ENCODE peak calls at places on chromosomes 6 and 20, in seven cellular contexts. One of them, this sample, is unnamed.

GRCh38 chr6:136440187-136440582 is 110.0 kb downstream of the MAP7 start:
- DNase-seq in PC-3: no peak
- DNase-seq in NAMALWA: no peak
- DNase-seq in NCI-H1105: no peak
- DNase-seq in NCI-H748 treated with DMSO at 0.1 percent for 48 hours: no peak
- DNase-seq in cardiac muscle cell: no peak
- DNase-seq in activated CD4-positive, alpha-beta T cell treated with anti-CD3 and anti-CD28 coated beads, Interleukin-2, amount 50 U/mL, for 1 hour: no peak
- DNase-seq in this sample: no peak

GRCh38 chr6:168247456-168248147 is 72.0 kb downstream of the DACT2 start:
- DNase-seq in NAMALWA: no peak
- DNase-seq in activated CD4-positive, alpha-beta T cell treated with anti-CD3 and anti-CD28 coated beads, Interleukin-2, amount 50 U/mL, for 1 hour: no peak
- DNase-seq in PC-3: no peak
- DNase-seq in NCI-H748 treated with DMSO at 0.1 percent for 48 hours: peak
- DNase-seq in cardiac muscle cell: peak
- DNase-seq in NCI-H1105: peak
- DNase-seq in this sample: peak

GRCh38 chr6:163839296-163839695 is 424.8 kb downstream of the QKI start:
- DNase-seq in NCI-H748 treated with DMSO at 0.1 percent for 48 hours: no peak
- DNase-seq in cardiac muscle cell: no peak
- DNase-seq in PC-3: no peak
- DNase-seq in NCI-H1105: no peak
- DNase-seq in activated CD4-positive, alpha-beta T cell treated with anti-CD3 and anti-CD28 coated beads, Interleukin-2, amount 50 U/mL, for 1 hour: no peak
- DNase-seq in NAMALWA: no peak
- DNase-seq in this sample: no peak

GRCh38 chr6:48757661-48758060 is 646.7 kb upstream of the PTCHD4 start:
- DNase-seq in NCI-H1105: no peak
- DNase-seq in NAMALWA: no peak
- DNase-seq in cardiac muscle cell: no peak
- DNase-seq in NCI-H748 treated with DMSO at 0.1 percent for 48 hours: no peak
- DNase-seq in activated CD4-positive, alpha-beta T cell treated with anti-CD3 and anti-CD28 coated beads, Interleukin-2, amount 50 U/mL, for 1 hour: no peak
- DNase-seq in PC-3: peak
- DNase-seq in this sample: no peak

GRCh38 chr20:9919271-9920014 is 80.6 kb upstream of the PAK5 start:
- DNase-seq in NCI-H1105: no peak
- DNase-seq in PC-3: no peak
- DNase-seq in NCI-H748 treated with DMSO at 0.1 percent for 48 hours: no peak
- DNase-seq in activated CD4-positive, alpha-beta T cell treated with anti-CD3 and anti-CD28 coated beads, Interleukin-2, amount 50 U/mL, for 1 hour: no peak
- DNase-seq in cardiac muscle cell: no peak
- DNase-seq in NAMALWA: no peak
- DNase-seq in this sample: no peak

GRCh38 chr6:170056329-170056728 is 234.5 kb downstream of the DLL1 start:
- DNase-seq in NCI-H1105: no peak
- DNase-seq in activated CD4-positive, alpha-beta T cell treated with anti-CD3 and anti-CD28 coated beads, Interleukin-2, amount 50 U/mL, for 1 hour: no peak
- DNase-seq in PC-3: no peak
- DNase-seq in NCI-H748 treated with DMSO at 0.1 percent for 48 hours: no peak
- DNase-seq in cardiac muscle cell: no peak
- DNase-seq in NAMALWA: no peak
- DNase-seq in this sample: no peak

GRCh38 chr6:53107091-53107490 is 41.5 kb downstream of the GCM1 start:
- DNase-seq in NCI-H1105: no peak
- DNase-seq in activated CD4-positive, alpha-beta T cell treated with anti-CD3 and anti-CD28 coated beads, Interleukin-2, amount 50 U/mL, for 1 hour: no peak
- DNase-seq in cardiac muscle cell: peak
- DNase-seq in NCI-H748 treated with DMSO at 0.1 percent for 48 hours: no peak
- DNase-seq in PC-3: peak
- DNase-seq in NAMALWA: no peak
- DNase-seq in this sample: no peak

GRCh38 chr20:805713-806112 is 27.8 kb upstream of the FAM110A start:
- DNase-seq in NAMALWA: peak
- DNase-seq in activated CD4-positive, alpha-beta T cell treated with anti-CD3 and anti-CD28 coated beads, Interleukin-2, amount 50 U/mL, for 1 hour: no peak
- DNase-seq in NCI-H748 treated with DMSO at 0.1 percent for 48 hours: no peak
- DNase-seq in PC-3: peak
- DNase-seq in cardiac muscle cell: no peak
- DNase-seq in NCI-H1105: no peak
- DNase-seq in this sample: no peak

GRCh38 chr20:46484954-46485353 is 28.4 kb downstream of the ZNF334 start:
- DNase-seq in cardiac muscle cell: no peak
- DNase-seq in NCI-H748 treated with DMSO at 0.1 percent for 48 hours: no peak
- DNase-seq in PC-3: no peak
- DNase-seq in NAMALWA: no peak
- DNase-seq in NCI-H1105: no peak
- DNase-seq in activated CD4-positive, alpha-beta T cell treated with anti-CD3 and anti-CD28 coated beads, Interleukin-2, amount 50 U/mL, for 1 hour: no peak
- DNase-seq in this sample: no peak

GRCh38 chr6:142940487-142940886 is 4.5 kb downstream of the HIVEP2 start:
- DNase-seq in PC-3: no peak
- DNase-seq in NCI-H748 treated with DMSO at 0.1 percent for 48 hours: no peak
- DNase-seq in NCI-H1105: no peak
- DNase-seq in NAMALWA: no peak
- DNase-seq in cardiac muscle cell: peak
- DNase-seq in activated CD4-positive, alpha-beta T cell treated with anti-CD3 and anti-CD28 coated beads, Interleukin-2, amount 50 U/mL, for 1 hour: no peak
- DNase-seq in this sample: no peak

GRCh38 chr6:166768761-166769160 is 141.7 kb upstream of the RPS6KA2 start:
- DNase-seq in NCI-H748 treated with DMSO at 0.1 percent for 48 hours: no peak
- DNase-seq in PC-3: no peak
- DNase-seq in NAMALWA: no peak
- DNase-seq in activated CD4-positive, alpha-beta T cell treated with anti-CD3 and anti-CD28 coated beads, Interleukin-2, amount 50 U/mL, for 1 hour: no peak
- DNase-seq in cardiac muscle cell: no peak
- DNase-seq in NCI-H1105: no peak
- DNase-seq in this sample: no peak

GRCh38 chr6:34393191-34393967 is 910 bp upstream of the NUDT3 start:
- DNase-seq in NCI-H748 treated with DMSO at 0.1 percent for 48 hours: peak
- DNase-seq in activated CD4-positive, alpha-beta T cell treated with anti-CD3 and anti-CD28 coated beads, Interleukin-2, amount 50 U/mL, for 1 hour: no peak
- DNase-seq in cardiac muscle cell: no peak
- DNase-seq in NCI-H1105: no peak
- DNase-seq in NAMALWA: peak
- DNase-seq in PC-3: peak
- DNase-seq in this sample: no peak

GRCh38 chr6:136527831-136528230 is 22.4 kb downstream of the MAP7 start:
- DNase-seq in NCI-H1105: no peak
- DNase-seq in activated CD4-positive, alpha-beta T cell treated with anti-CD3 and anti-CD28 coated beads, Interleukin-2, amount 50 U/mL, for 1 hour: no peak
- DNase-seq in PC-3: peak
- DNase-seq in NAMALWA: no peak
- DNase-seq in NCI-H748 treated with DMSO at 0.1 percent for 48 hours: no peak
- DNase-seq in cardiac muscle cell: no peak
- DNase-seq in this sample: no peak

GRCh38 chr20:44442298-44443070 is 33.2 kb upstream of the TTPAL start:
- DNase-seq in activated CD4-positive, alpha-beta T cell treated with anti-CD3 and anti-CD28 coated beads, Interleukin-2, amount 50 U/mL, for 1 hour: no peak
- DNase-seq in PC-3: no peak
- DNase-seq in NCI-H1105: no peak
- DNase-seq in cardiac muscle cell: no peak
- DNase-seq in NCI-H748 treated with DMSO at 0.1 percent for 48 hours: no peak
- DNase-seq in NAMALWA: no peak
- DNase-seq in this sample: no peak

GRCh38 chr6:1388081-1388926 is 1.1 kb upstream of the FOXF2 start:
- DNase-seq in activated CD4-positive, alpha-beta T cell treated with anti-CD3 and anti-CD28 coated beads, Interleukin-2, amount 50 U/mL, for 1 hour: no peak
- DNase-seq in NCI-H748 treated with DMSO at 0.1 percent for 48 hours: no peak
- DNase-seq in PC-3: no peak
- DNase-seq in cardiac muscle cell: no peak
- DNase-seq in NAMALWA: no peak
- DNase-seq in NCI-H1105: no peak
- DNase-seq in this sample: no peak

GRCh38 chr6:112579601-112580000 is 232.5 kb downstream of the RFPL4B start:
- DNase-seq in activated CD4-positive, alpha-beta T cell treated with anti-CD3 and anti-CD28 coated beads, Interleukin-2, amount 50 U/mL, for 1 hour: no peak
- DNase-seq in NCI-H748 treated with DMSO at 0.1 percent for 48 hours: no peak
- DNase-seq in PC-3: peak
- DNase-seq in NAMALWA: no peak
- DNase-seq in NCI-H1105: no peak
- DNase-seq in cardiac muscle cell: no peak
- DNase-seq in this sample: no peak

GRCh38 chr6:37657117-37657886 is 40.4 kb downstream of the MDGA1 start:
- DNase-seq in NAMALWA: no peak
- DNase-seq in PC-3: peak
- DNase-seq in cardiac muscle cell: no peak
- DNase-seq in NCI-H748 treated with DMSO at 0.1 percent for 48 hours: no peak
- DNase-seq in NCI-H1105: no peak
- DNase-seq in activated CD4-positive, alpha-beta T cell treated with anti-CD3 and anti-CD28 coated beads, Interleukin-2, amount 50 U/mL, for 1 hour: no peak
- DNase-seq in this sample: no peak

GRCh38 chr20:64099880-64100565 is 7.3 kb downstream of the NPBWR2 start:
- DNase-seq in PC-3: no peak
- DNase-seq in NCI-H748 treated with DMSO at 0.1 percent for 48 hours: no peak
- DNase-seq in NAMALWA: peak
- DNase-seq in NCI-H1105: no peak
- DNase-seq in cardiac muscle cell: no peak
- DNase-seq in activated CD4-positive, alpha-beta T cell treated with anti-CD3 and anti-CD28 coated beads, Interleukin-2, amount 50 U/mL, for 1 hour: no peak
- DNase-seq in this sample: peak

GRCh38 chr6:79833264-79833663 is 114.1 kb downstream of the ELOVL4 start:
- DNase-seq in cardiac muscle cell: peak
- DNase-seq in NCI-H1105: peak
- DNase-seq in NAMALWA: no peak
- DNase-seq in PC-3: no peak
- DNase-seq in activated CD4-positive, alpha-beta T cell treated with anti-CD3 and anti-CD28 coated beads, Interleukin-2, amount 50 U/mL, for 1 hour: no peak
- DNase-seq in NCI-H748 treated with DMSO at 0.1 percent for 48 hours: no peak
- DNase-seq in this sample: no peak

GRCh38 chr6:147201885-147202515 is 2.2 kb upstream of the STXBP5 start:
- DNase-seq in activated CD4-positive, alpha-beta T cell treated with anti-CD3 and anti-CD28 coated beads, Interleukin-2, amount 50 U/mL, for 1 hour: no peak
- DNase-seq in NCI-H1105: peak
- DNase-seq in PC-3: no peak
- DNase-seq in NAMALWA: no peak
- DNase-seq in NCI-H748 treated with DMSO at 0.1 percent for 48 hours: peak
- DNase-seq in cardiac muscle cell: peak
- DNase-seq in this sample: peak

GRCh38 chr20:859661-860294 is 26.3 kb downstream of the FAM110A start:
- DNase-seq in NAMALWA: no peak
- DNase-seq in NCI-H1105: no peak
- DNase-seq in NCI-H748 treated with DMSO at 0.1 percent for 48 hours: no peak
- DNase-seq in cardiac muscle cell: no peak
- DNase-seq in PC-3: peak
- DNase-seq in activated CD4-positive, alpha-beta T cell treated with anti-CD3 and anti-CD28 coated beads, Interleukin-2, amount 50 U/mL, for 1 hour: no peak
- DNase-seq in this sample: no peak

GRCh38 chr6:63355632-63356031 is 35.8 kb upstream of the LGSN start:
- DNase-seq in PC-3: no peak
- DNase-seq in NCI-H1105: no peak
- DNase-seq in NCI-H748 treated with DMSO at 0.1 percent for 48 hours: no peak
- DNase-seq in cardiac muscle cell: peak
- DNase-seq in activated CD4-positive, alpha-beta T cell treated with anti-CD3 and anti-CD28 coated beads, Interleukin-2, amount 50 U/mL, for 1 hour: no peak
- DNase-seq in NAMALWA: no peak
- DNase-seq in this sample: no peak

GRCh38 chr20:62539208-62539607 is 63.4 kb upstream of the GATA5 start:
- DNase-seq in activated CD4-positive, alpha-beta T cell treated with anti-CD3 and anti-CD28 coated beads, Interleukin-2, amount 50 U/mL, for 1 hour: no peak
- DNase-seq in cardiac muscle cell: no peak
- DNase-seq in NCI-H748 treated with DMSO at 0.1 percent for 48 hours: no peak
- DNase-seq in PC-3: no peak
- DNase-seq in NAMALWA: no peak
- DNase-seq in NCI-H1105: no peak
- DNase-seq in this sample: no peak

GRCh38 chr20:21709535-21709904 is 4.1 kb downstream of the PAX1 start:
- DNase-seq in activated CD4-positive, alpha-beta T cell treated with anti-CD3 and anti-CD28 coated beads, Interleukin-2, amount 50 U/mL, for 1 hour: no peak
- DNase-seq in PC-3: no peak
- DNase-seq in NCI-H748 treated with DMSO at 0.1 percent for 48 hours: no peak
- DNase-seq in NCI-H1105: no peak
- DNase-seq in cardiac muscle cell: no peak
- DNase-seq in NAMALWA: no peak
- DNase-seq in this sample: no peak

GRCh38 chr6:158642097-158642601 is 2.4 kb downstream of the DYNLT1 start:
- DNase-seq in NCI-H1105: no peak
- DNase-seq in cardiac muscle cell: peak
- DNase-seq in NAMALWA: no peak
- DNase-seq in activated CD4-positive, alpha-beta T cell treated with anti-CD3 and anti-CD28 coated beads, Interleukin-2, amount 50 U/mL, for 1 hour: no peak
- DNase-seq in PC-3: peak
- DNase-seq in NCI-H748 treated with DMSO at 0.1 percent for 48 hours: no peak
- DNase-seq in this sample: no peak

GRCh38 chr20:53672484-53673129 is 79.0 kb upstream of the ZNF217 start:
- DNase-seq in cardiac muscle cell: no peak
- DNase-seq in NAMALWA: no peak
- DNase-seq in activated CD4-positive, alpha-beta T cell treated with anti-CD3 and anti-CD28 coated beads, Interleukin-2, amount 50 U/mL, for 1 hour: no peak
- DNase-seq in NCI-H748 treated with DMSO at 0.1 percent for 48 hours: no peak
- DNase-seq in PC-3: peak
- DNase-seq in NCI-H1105: no peak
- DNase-seq in this sample: no peak

GRCh38 chr6:149898966-149899365 is 1.1 kb upstream of the RAET1E start:
- DNase-seq in NCI-H1105: no peak
- DNase-seq in NAMALWA: no peak
- DNase-seq in activated CD4-positive, alpha-beta T cell treated with anti-CD3 and anti-CD28 coated beads, Interleukin-2, amount 50 U/mL, for 1 hour: no peak
- DNase-seq in cardiac muscle cell: no peak
- DNase-seq in PC-3: no peak
- DNase-seq in NCI-H748 treated with DMSO at 0.1 percent for 48 hours: no peak
- DNase-seq in this sample: no peak

GRCh38 chr6:81814365-81815109 is 62.1 kb upstream of the TENT5A start:
- DNase-seq in PC-3: peak
- DNase-seq in NCI-H748 treated with DMSO at 0.1 percent for 48 hours: no peak
- DNase-seq in cardiac muscle cell: peak
- DNase-seq in NAMALWA: no peak
- DNase-seq in NCI-H1105: no peak
- DNase-seq in activated CD4-positive, alpha-beta T cell treated with anti-CD3 and anti-CD28 coated beads, Interleukin-2, amount 50 U/mL, for 1 hour: no peak
- DNase-seq in this sample: no peak

GRCh38 chr6:85865665-85866372 is 223.1 kb upstream of the SYNCRIP start:
- DNase-seq in NCI-H1105: peak
- DNase-seq in NCI-H748 treated with DMSO at 0.1 percent for 48 hours: peak
- DNase-seq in activated CD4-positive, alpha-beta T cell treated with anti-CD3 and anti-CD28 coated beads, Interleukin-2, amount 50 U/mL, for 1 hour: no peak
- DNase-seq in cardiac muscle cell: peak
- DNase-seq in NAMALWA: peak
- DNase-seq in PC-3: peak
- DNase-seq in this sample: no peak

GRCh38 chr20:24421071-24421470 is 48.4 kb upstream of the SYNDIG1 start:
- DNase-seq in cardiac muscle cell: no peak
- DNase-seq in NCI-H1105: no peak
- DNase-seq in NCI-H748 treated with DMSO at 0.1 percent for 48 hours: no peak
- DNase-seq in PC-3: no peak
- DNase-seq in activated CD4-positive, alpha-beta T cell treated with anti-CD3 and anti-CD28 coated beads, Interleukin-2, amount 50 U/mL, for 1 hour: no peak
- DNase-seq in NAMALWA: no peak
- DNase-seq in this sample: no peak

GRCh38 chr6:1015819-1016218 is 296.1 kb upstream of the FOXQ1 start:
- DNase-seq in NCI-H1105: no peak
- DNase-seq in NAMALWA: no peak
- DNase-seq in activated CD4-positive, alpha-beta T cell treated with anti-CD3 and anti-CD28 coated beads, Interleukin-2, amount 50 U/mL, for 1 hour: no peak
- DNase-seq in cardiac muscle cell: no peak
- DNase-seq in NCI-H748 treated with DMSO at 0.1 percent for 48 hours: no peak
- DNase-seq in PC-3: no peak
- DNase-seq in this sample: no peak

GRCh38 chr6:168662301-168662936 is 221.4 kb downstream of the SMOC2 start:
- DNase-seq in cardiac muscle cell: no peak
- DNase-seq in PC-3: no peak
- DNase-seq in NAMALWA: no peak
- DNase-seq in NCI-H1105: no peak
- DNase-seq in NCI-H748 treated with DMSO at 0.1 percent for 48 hours: no peak
- DNase-seq in activated CD4-positive, alpha-beta T cell treated with anti-CD3 and anti-CD28 coated beads, Interleukin-2, amount 50 U/mL, for 1 hour: no peak
- DNase-seq in this sample: no peak

GRCh38 chr6:36445651-36446050 is 2.9 kb downstream of the KCTD20 start:
- DNase-seq in PC-3: no peak
- DNase-seq in cardiac muscle cell: peak
- DNase-seq in activated CD4-positive, alpha-beta T cell treated with anti-CD3 and anti-CD28 coated beads, Interleukin-2, amount 50 U/mL, for 1 hour: no peak
- DNase-seq in NAMALWA: no peak
- DNase-seq in NCI-H748 treated with DMSO at 0.1 percent for 48 hours: no peak
- DNase-seq in NCI-H1105: no peak
- DNase-seq in this sample: no peak

GRCh38 chr6:157613011-157613522 is 210.0 kb upstream of the SNX9 start:
- DNase-seq in PC-3: peak
- DNase-seq in NCI-H748 treated with DMSO at 0.1 percent for 48 hours: no peak
- DNase-seq in NCI-H1105: no peak
- DNase-seq in NAMALWA: no peak
- DNase-seq in cardiac muscle cell: peak
- DNase-seq in activated CD4-positive, alpha-beta T cell treated with anti-CD3 and anti-CD28 coated beads, Interleukin-2, amount 50 U/mL, for 1 hour: no peak
- DNase-seq in this sample: no peak